ENCODE peak calls at places on chromosomes 6 and 20, in nine cellular contexts. V, U, P, F, H, W, C, Y and N are unnamed samples.

GRCh38 chr6:56875961-56876360 is 78.9 kb upstream of the BEND6 start:
- DNase-seq in Y (no peak), C (no peak), H (no peak), V (peak; percentile 55), F (no peak), U (no peak), P (no peak), W (no peak), N (peak; percentile 60)

GRCh38 chr6:11298651-11299420 is 66.4 kb upstream of the NEDD9 start:
- DNase-seq in H (no peak), F (no peak), U (no peak), P (no peak), W (no peak), C (no peak), Y (no peak), V (no peak), N (no peak)

GRCh38 chr6:98823428-98823827 is 10.9 kb upstream of the POU3F2 start:
- DNase-seq in W (no peak), Y (no peak), H (no peak), V (no peak), F (no peak), P (no peak), C (no peak), U (no peak), N (no peak)

GRCh38 chr6:169725270-169726048 is 1.2 kb upstream of the PHF10 start:
- DNase-seq in F (no peak), H (no peak), P (no peak), C (no peak), Y (no peak), V (peak; percentile 90), W (peak; percentile 86), U (no peak), N (peak; percentile 77)

GRCh38 chr6:4412488-4412887 is 277.1 kb upstream of the ECI2 start:
- DNase-seq in Y (no peak), U (no peak), H (no peak), P (no peak), V (no peak), C (no peak), F (no peak), W (no peak), N (no peak)

GRCh38 chr6:34366639-34366921 is 25.9 kb downstream of the NUDT3 start:
- DNase-seq in H (no peak), U (no peak), F (no peak), V (no peak), Y (no peak), W (no peak), C (no peak), P (no peak), N (no peak)

GRCh38 chr6:103783344-103783743 is 1076.4 kb downstream of the HACE1 start:
- DNase-seq in F (no peak), H (no peak), U (no peak), P (peak; percentile 62), V (no peak), Y (no peak), W (no peak), C (no peak), N (no peak)

GRCh38 chr6:125220712-125221111 is 67.1 kb downstream of the TPD52L1 start:
- DNase-seq in V (no peak), Y (no peak), F (no peak), U (no peak), H (no peak), P (no peak), C (peak; percentile 57), W (no peak), N (no peak)

GRCh38 chr20:20225325-20225724 is 142.6 kb upstream of the INSM1 start:
- DNase-seq in H (no peak), P (no peak), Y (peak; percentile 98), W (no peak), V (no peak), C (no peak), F (no peak), U (no peak), N (no peak)

GRCh38 chr6:159654483-159655098 is 38.5 kb downstream of the SOD2 start:
- DNase-seq in Y (no peak), V (peak; percentile 70), U (no peak), F (peak; percentile 39), P (peak; percentile 71), H (no peak), W (no peak), C (peak; percentile 54), N (peak; percentile 55)

GRCh38 chr20:3766832-3767433 is 620 bp downstream of the ADISSP start:
- DNase-seq in W (no peak), P (no peak), F (no peak), Y (no peak), U (no peak), C (no peak), H (no peak), V (peak; percentile 45), N (peak; percentile 11)

GRCh38 chr6:3919130-3919628 is 70.0 kb downstream of the FAM50B start:
- DNase-seq in F (no peak), Y (no peak), W (no peak), P (no peak), C (peak; percentile 73), H (no peak), U (no peak), V (no peak), N (peak; percentile 32)

GRCh38 chr6:166235666-166236292 is 68.1 kb upstream of the TBXT start:
- DNase-seq in U (no peak), Y (no peak), C (no peak), P (no peak), W (no peak), V (no peak), H (no peak), F (peak; percentile 4), N (no peak)

GRCh38 chr6:116840091-116840490 is 11.2 kb upstream of the GPRC6A start:
- DNase-seq in C (no peak), F (no peak), H (no peak), P (no peak), W (no peak), U (no peak), V (peak; percentile 12), Y (no peak), N (peak; percentile 50)

GRCh38 chr6:36839819-36840379 is 655 bp upstream of the CPNE5 start:
- DNase-seq in U (no peak), H (no peak), P (no peak), C (peak; percentile 84), F (peak; percentile 60), Y (peak; percentile 40), W (no peak), V (no peak), N (peak; percentile 20)

GRCh38 chr20:62985089-62985778 is 21.5 kb downstream of the BHLHE23 start:
- DNase-seq in H (no peak), P (no peak), F (no peak), C (no peak), U (no peak), V (no peak), Y (no peak), W (no peak), N (no peak)

GRCh38 chr20:63230800-63231268 is 4.9 kb upstream of the BIRC7 start:
- DNase-seq in F (no peak), Y (peak; percentile 37), W (no peak), H (no peak), C (peak; percentile 88), V (no peak), P (peak; percentile 90), U (no peak), N (no peak)

GRCh38 chr6:797479-798077 is 104.6 kb upstream of the EXOC2 start:
- DNase-seq in C (peak; percentile 67), U (no peak), F (peak; percentile 39), Y (peak; percentile 2), W (no peak), V (peak; percentile 65), H (no peak), P (peak; percentile 65), N (peak; percentile 45)

GRCh38 chr20:1015181-1015580 is 13.1 kb upstream of the RSPO4 start:
- DNase-seq in V (no peak), U (no peak), C (no peak), P (no peak), W (no peak), H (no peak), F (no peak), Y (no peak), N (no peak)

GRCh38 chr6:43809417-43810305 is 39.6 kb downstream of the VEGFA start:
- DNase-seq in Y (no peak), U (no peak), H (no peak), V (peak; percentile 75), W (no peak), C (no peak), F (no peak), P (no peak), N (peak; percentile 37)

GRCh38 chr6:139580592-139581484 is 206.4 kb upstream of the CITED2 start:
- DNase-seq in C (no peak), P (no peak), V (no peak), U (no peak), Y (no peak), H (no peak), F (peak; percentile 55), W (no peak), N (no peak)

GRCh38 chr20:35235881-35236280 is 9.4 kb downstream of the MMP24 start:
- DNase-seq in Y (no peak), H (no peak), C (no peak), V (no peak), U (no peak), P (peak; percentile 78), F (no peak), W (no peak), N (no peak)

GRCh38 chr20:21278829-21279228 is 24.3 kb upstream of the XRN2 start:
- DNase-seq in C (no peak), Y (no peak), W (no peak), V (no peak), F (no peak), U (no peak), H (no peak), P (no peak), N (no peak)